ENCODE peak calls at places on chromosomes 3 and 15, in eight cellular contexts. One of them, this sample, is unnamed.

GRCh38 chr3:22922317-22922716 is 280.8 kb upstream of the UBE2E2 start:
- DNase-seq in SK-N-SH: peak; percentile 8
- DNase-seq in OCI-LY7: peak; percentile 57
- DNase-seq in hepatocyte: no peak
- DNase-seq in GM23338: peak; percentile 64
- DNase-seq in HCT116: no peak
- DNase-seq in MM.1S: peak; percentile 50
- DNase-seq in PC-3: peak; percentile 71
- DNase-seq in this sample: peak; percentile 23

GRCh38 chr15:74123131-74123429 is 7.3 kb upstream of the ISLR2 start:
- DNase-seq in HCT116: no peak
- DNase-seq in OCI-LY7: peak; percentile 60
- DNase-seq in PC-3: no peak
- DNase-seq in MM.1S: no peak
- DNase-seq in hepatocyte: no peak
- DNase-seq in SK-N-SH: no peak
- DNase-seq in GM23338: peak; percentile 87
- DNase-seq in this sample: no peak

GRCh38 chr3:98521897-98522537 is 685 bp downstream of the CLDND1 start:
- DNase-seq in MM.1S: peak; percentile 58
- DNase-seq in hepatocyte: peak; percentile 81
- DNase-seq in SK-N-SH: peak; percentile 27
- DNase-seq in GM23338: peak; percentile 60
- DNase-seq in PC-3: peak; percentile 83
- DNase-seq in HCT116: peak; percentile 42
- DNase-seq in OCI-LY7: peak; percentile 55
- DNase-seq in this sample: peak; percentile 93

GRCh38 chr3:8793242-8793641 is 23.8 kb upstream of the OXTR start:
- DNase-seq in OCI-LY7: no peak
- DNase-seq in MM.1S: no peak
- DNase-seq in HCT116: no peak
- DNase-seq in hepatocyte: no peak
- DNase-seq in PC-3: peak; percentile 70
- DNase-seq in SK-N-SH: peak; percentile 74
- DNase-seq in GM23338: no peak
- DNase-seq in this sample: peak; percentile 94

GRCh38 chr3:46102780-46103130 is 75.5 kb upstream of the XCR1 start:
- DNase-seq in hepatocyte: no peak
- DNase-seq in OCI-LY7: no peak
- DNase-seq in SK-N-SH: no peak
- DNase-seq in GM23338: no peak
- DNase-seq in HCT116: no peak
- DNase-seq in PC-3: no peak
- DNase-seq in MM.1S: no peak
- DNase-seq in this sample: no peak

GRCh38 chr3:79767194-79767952 is 425 bp downstream of the ROBO1 start:
- DNase-seq in HCT116: no peak
- DNase-seq in MM.1S: no peak
- DNase-seq in SK-N-SH: peak; percentile 55
- DNase-seq in hepatocyte: no peak
- DNase-seq in PC-3: peak; percentile 27
- DNase-seq in GM23338: peak; percentile 75
- DNase-seq in OCI-LY7: no peak
- DNase-seq in this sample: no peak

GRCh38 chr3:78004578-78004977 is 964.7 kb downstream of the ROBO2 start:
- DNase-seq in HCT116: no peak
- DNase-seq in hepatocyte: no peak
- DNase-seq in SK-N-SH: no peak
- DNase-seq in MM.1S: no peak
- DNase-seq in GM23338: no peak
- DNase-seq in PC-3: no peak
- DNase-seq in OCI-LY7: no peak
- DNase-seq in this sample: no peak

GRCh38 chr3:133983576-133984560 is 45.9 kb downstream of the SLCO2A1 start:
- DNase-seq in GM23338: no peak
- DNase-seq in OCI-LY7: no peak
- DNase-seq in SK-N-SH: no peak
- DNase-seq in PC-3: no peak
- DNase-seq in HCT116: no peak
- DNase-seq in MM.1S: no peak
- DNase-seq in hepatocyte: no peak
- DNase-seq in this sample: no peak

GRCh38 chr3:158768361-158768787 is 33.5 kb upstream of the MFSD1 start:
- DNase-seq in GM23338: peak; percentile 64
- DNase-seq in hepatocyte: peak; percentile 49
- DNase-seq in MM.1S: no peak
- DNase-seq in PC-3: peak; percentile 65
- DNase-seq in OCI-LY7: no peak
- DNase-seq in HCT116: no peak
- DNase-seq in SK-N-SH: no peak
- DNase-seq in this sample: peak; percentile 65

GRCh38 chr3:50675179-50676030 is 678 bp downstream of the DOCK3 start:
- DNase-seq in GM23338: peak; percentile 80
- DNase-seq in hepatocyte: peak; percentile 54
- DNase-seq in OCI-LY7: peak; percentile 10
- DNase-seq in PC-3: no peak
- DNase-seq in MM.1S: peak; percentile 36
- DNase-seq in SK-N-SH: peak; percentile 78
- DNase-seq in HCT116: no peak
- DNase-seq in this sample: peak; percentile 36

GRCh38 chr3:134076816-134077215 is 47.1 kb upstream of the SLCO2A1 start:
- DNase-seq in MM.1S: no peak
- DNase-seq in HCT116: no peak
- DNase-seq in GM23338: no peak
- DNase-seq in PC-3: no peak
- DNase-seq in SK-N-SH: no peak
- DNase-seq in OCI-LY7: no peak
- DNase-seq in hepatocyte: no peak
- DNase-seq in this sample: no peak

GRCh38 chr15:25909325-25909724 is 46.2 kb upstream of the ATP10A start:
- DNase-seq in OCI-LY7: no peak
- DNase-seq in MM.1S: no peak
- DNase-seq in hepatocyte: no peak
- DNase-seq in GM23338: no peak
- DNase-seq in SK-N-SH: no peak
- DNase-seq in HCT116: no peak
- DNase-seq in PC-3: no peak
- DNase-seq in this sample: no peak

GRCh38 chr3:14143826-14144225 is 19.0 kb downstream of the TMEM43 start:
- DNase-seq in PC-3: peak; percentile 88
- DNase-seq in hepatocyte: peak; percentile 62
- DNase-seq in GM23338: peak; percentile 21
- DNase-seq in HCT116: no peak
- DNase-seq in OCI-LY7: no peak
- DNase-seq in SK-N-SH: no peak
- DNase-seq in MM.1S: no peak
- DNase-seq in this sample: peak; percentile 95

GRCh38 chr3:194251891-194252560 is 99.1 kb downstream of the CPN2 start:
- DNase-seq in hepatocyte: no peak
- DNase-seq in SK-N-SH: no peak
- DNase-seq in MM.1S: no peak
- DNase-seq in PC-3: no peak
- DNase-seq in OCI-LY7: no peak
- DNase-seq in GM23338: no peak
- DNase-seq in HCT116: no peak
- DNase-seq in this sample: no peak

GRCh38 chr3:147408180-147409105 is 722 bp upstream of the ZIC1 start:
- DNase-seq in MM.1S: no peak
- DNase-seq in PC-3: no peak
- DNase-seq in SK-N-SH: no peak
- DNase-seq in hepatocyte: no peak
- DNase-seq in GM23338: peak; percentile 84
- DNase-seq in HCT116: no peak
- DNase-seq in OCI-LY7: no peak
- DNase-seq in this sample: peak; percentile 74

GRCh38 chr15:95262866-95263564 is 1031.7 kb downstream of the MCTP2 start:
- DNase-seq in PC-3: no peak
- DNase-seq in hepatocyte: no peak
- DNase-seq in MM.1S: no peak
- DNase-seq in OCI-LY7: no peak
- DNase-seq in HCT116: no peak
- DNase-seq in SK-N-SH: no peak
- DNase-seq in GM23338: no peak
- DNase-seq in this sample: peak; percentile 62

GRCh38 chr3:118886708-118887107 is 147.9 kb downstream of the IGSF11 start:
- DNase-seq in SK-N-SH: no peak
- DNase-seq in hepatocyte: no peak
- DNase-seq in HCT116: no peak
- DNase-seq in MM.1S: no peak
- DNase-seq in GM23338: no peak
- DNase-seq in PC-3: no peak
- DNase-seq in OCI-LY7: no peak
- DNase-seq in this sample: no peak

GRCh38 chr3:23174426-23175039 is 28.6 kb upstream of the UBE2E2 start:
- DNase-seq in MM.1S: no peak
- DNase-seq in PC-3: no peak
- DNase-seq in GM23338: peak; percentile 26
- DNase-seq in hepatocyte: no peak
- DNase-seq in HCT116: no peak
- DNase-seq in OCI-LY7: no peak
- DNase-seq in SK-N-SH: peak; percentile 12
- DNase-seq in this sample: no peak

GRCh38 chr15:88954431-88955277 is 41.5 kb upstream of the MFGE8 start:
- DNase-seq in MM.1S: no peak
- DNase-seq in SK-N-SH: no peak
- DNase-seq in OCI-LY7: peak; percentile 45
- DNase-seq in GM23338: no peak
- DNase-seq in HCT116: no peak
- DNase-seq in hepatocyte: peak; percentile 11
- DNase-seq in PC-3: no peak
- DNase-seq in this sample: peak; percentile 53

GRCh38 chr3:51471775-51472652 is 27.8 kb downstream of the DCAF1 start:
- DNase-seq in SK-N-SH: no peak
- DNase-seq in hepatocyte: no peak
- DNase-seq in MM.1S: no peak
- DNase-seq in OCI-LY7: no peak
- DNase-seq in GM23338: no peak
- DNase-seq in PC-3: no peak
- DNase-seq in HCT116: no peak
- DNase-seq in this sample: no peak

GRCh38 chr3:157174265-157174615 is 14.3 kb upstream of the CCNL1 start:
- DNase-seq in OCI-LY7: peak; percentile 35
- DNase-seq in hepatocyte: peak; percentile 53
- DNase-seq in GM23338: peak; percentile 47
- DNase-seq in HCT116: no peak
- DNase-seq in PC-3: no peak
- DNase-seq in SK-N-SH: no peak
- DNase-seq in MM.1S: peak; percentile 70
- DNase-seq in this sample: peak; percentile 61

GRCh38 chr15:101637038-101637437 is 15.1 kb downstream of the TM2D3 start:
- DNase-seq in MM.1S: no peak
- DNase-seq in OCI-LY7: no peak
- DNase-seq in hepatocyte: no peak
- DNase-seq in GM23338: no peak
- DNase-seq in SK-N-SH: no peak
- DNase-seq in HCT116: no peak
- DNase-seq in PC-3: no peak
- DNase-seq in this sample: no peak

GRCh38 chr3:52237659-52238172 is 1.2 kb downstream of the TWF2 start:
- DNase-seq in SK-N-SH: peak; percentile 58
- DNase-seq in OCI-LY7: no peak
- DNase-seq in PC-3: peak; percentile 91
- DNase-seq in HCT116: peak; percentile 51
- DNase-seq in MM.1S: no peak
- DNase-seq in hepatocyte: peak; percentile 80
- DNase-seq in GM23338: peak; percentile 72
- DNase-seq in this sample: peak; percentile 98

GRCh38 chr3:161559177-161559998 is 62.8 kb downstream of the OTOL1 start:
- DNase-seq in MM.1S: peak; percentile 70
- DNase-seq in OCI-LY7: peak; percentile 52
- DNase-seq in PC-3: peak; percentile 75
- DNase-seq in SK-N-SH: no peak
- DNase-seq in hepatocyte: peak; percentile 70
- DNase-seq in HCT116: peak; percentile 39
- DNase-seq in GM23338: peak; percentile 73
- DNase-seq in this sample: peak; percentile 71

GRCh38 chr15:88032787-88033186 is 223.8 kb downstream of the NTRK3 start:
- DNase-seq in PC-3: no peak
- DNase-seq in OCI-LY7: no peak
- DNase-seq in SK-N-SH: no peak
- DNase-seq in GM23338: no peak
- DNase-seq in hepatocyte: no peak
- DNase-seq in HCT116: peak; percentile 8
- DNase-seq in MM.1S: no peak
- DNase-seq in this sample: peak; percentile 41

GRCh38 chr3:11717768-11718581 is 74.3 kb upstream of the VGLL4 start:
- DNase-seq in SK-N-SH: no peak
- DNase-seq in PC-3: peak; percentile 22
- DNase-seq in HCT116: no peak
- DNase-seq in MM.1S: no peak
- DNase-seq in hepatocyte: peak; percentile 35
- DNase-seq in OCI-LY7: peak; percentile 80
- DNase-seq in GM23338: no peak
- DNase-seq in this sample: peak; percentile 69
- H3K9me2 ChIP-seq in SK-N-SH: no peaks in the 10 kb centered on the region
- H3K9me2 ChIP-seq in PC-3: no peaks in the 10 kb centered on the region
- H3K9me2 ChIP-seq in HCT116: no peaks in the 10 kb centered on the region
- H3K9me2 ChIP-seq in MM.1S: no peaks in the 10 kb centered on the region
- H3K9me2 ChIP-seq in hepatocyte: no peaks in the 10 kb centered on the region
- H3K9me2 ChIP-seq in OCI-LY7: no peaks in the 10 kb centered on the region
- H3K9me2 ChIP-seq in GM23338: no peaks in the 10 kb centered on the region
- H3K9me2 ChIP-seq in this sample: no peaks in the 10 kb centered on the region

GRCh38 chr15:82808634-82809041 is 790 bp upstream of the WHAMM start:
- DNase-seq in OCI-LY7: peak; percentile 72
- DNase-seq in HCT116: no peak
- DNase-seq in hepatocyte: no peak
- DNase-seq in MM.1S: peak; percentile 7
- DNase-seq in GM23338: no peak
- DNase-seq in PC-3: no peak
- DNase-seq in SK-N-SH: no peak
- DNase-seq in this sample: no peak
- H3K4me3 ChIP-seq in OCI-LY7: peak overlapping the region; percentile 95
- H3K4me3 ChIP-seq in HCT116: peak overlapping the region; percentile 66
- H3K4me3 ChIP-seq in hepatocyte: no peak overlapping the region
- H3K4me3 ChIP-seq in MM.1S: peak overlapping the region; percentile 86
- H3K4me3 ChIP-seq in GM23338: peak overlapping the region; percentile 77
- H3K4me3 ChIP-seq in PC-3: peak overlapping the region; percentile 90
- H3K4me3 ChIP-seq in SK-N-SH: peak overlapping the region; percentile 88
- H3K4me3 ChIP-seq in this sample: no peak overlapping the region

GRCh38 chr15:86373147-86373546 is 293.5 kb downstream of the AGBL1 start:
- DNase-seq in OCI-LY7: no peak
- DNase-seq in HCT116: no peak
- DNase-seq in GM23338: no peak
- DNase-seq in PC-3: no peak
- DNase-seq in SK-N-SH: no peak
- DNase-seq in MM.1S: no peak
- DNase-seq in hepatocyte: no peak
- DNase-seq in this sample: no peak
- TF ChIP-seq EZH2phosphoT487 in OCI-LY7: no peak
- TF ChIP-seq EZH2phosphoT487 in HCT116: no peak
- TF ChIP-seq EZH2phosphoT487 in GM23338: no peak
- TF ChIP-seq EZH2phosphoT487 in PC-3: no peak
- TF ChIP-seq EZH2phosphoT487 in SK-N-SH: no peak
- TF ChIP-seq EZH2phosphoT487 in MM.1S: no peak
- TF ChIP-seq EZH2phosphoT487 in hepatocyte: no peak
- TF ChIP-seq EZH2phosphoT487 in this sample: no peak

GRCh38 chr3:113537155-113537554 is 4.8 kb downstream of the SIDT1 start:
- DNase-seq in PC-3: peak; percentile 79
- DNase-seq in HCT116: no peak
- DNase-seq in SK-N-SH: no peak
- DNase-seq in GM23338: no peak
- DNase-seq in OCI-LY7: no peak
- DNase-seq in MM.1S: no peak
- DNase-seq in hepatocyte: no peak
- DNase-seq in this sample: no peak
- H3K9me2 ChIP-seq in PC-3: no peaks in the 10 kb centered on the region
- H3K9me2 ChIP-seq in HCT116: no peaks in the 10 kb centered on the region
- H3K9me2 ChIP-seq in SK-N-SH: no peaks in the 10 kb centered on the region
- H3K9me2 ChIP-seq in GM23338: no peaks in the 10 kb centered on the region
- H3K9me2 ChIP-seq in OCI-LY7: no peaks in the 10 kb centered on the region
- H3K9me2 ChIP-seq in MM.1S: no peaks in the 10 kb centered on the region
- H3K9me2 ChIP-seq in hepatocyte: no peaks in the 10 kb centered on the region
- H3K9me2 ChIP-seq in this sample: no peaks in the 10 kb centered on the region

GRCh38 chr15:82964890-82965289 is 12.4 kb upstream of the HOMER2 start:
- DNase-seq in SK-N-SH: no peak
- DNase-seq in OCI-LY7: no peak
- DNase-seq in GM23338: no peak
- DNase-seq in hepatocyte: no peak
- DNase-seq in PC-3: no peak
- DNase-seq in MM.1S: no peak
- DNase-seq in HCT116: no peak
- DNase-seq in this sample: no peak
- H3K4me3 ChIP-seq in SK-N-SH: no peak overlapping the region
- H3K4me3 ChIP-seq in OCI-LY7: no peak overlapping the region
- H3K4me3 ChIP-seq in GM23338: no peak overlapping the region
- H3K4me3 ChIP-seq in hepatocyte: no peak overlapping the region
- H3K4me3 ChIP-seq in PC-3: no peak overlapping the region
- H3K4me3 ChIP-seq in MM.1S: no peak overlapping the region
- H3K4me3 ChIP-seq in HCT116: no peak overlapping the region
- H3K4me3 ChIP-seq in this sample: no peak overlapping the region

This sample was measured in GM23248.